ENCODE peak calls at places on chromosomes 1 and 21, in six cellular contexts. V, H, K, I, W and C are unnamed samples. For H3K79me2, the result is how much of the 10 kb centered on the place peaks cover.

GRCh38 chr1:29635501-29636263 is 399.4 kb downstream of the PTPRU start:
- DNase-seq in V (no peak), H (no peak), K (no peak), I (no peak), W (no peak), C (no peak)

GRCh38 chr1:248625971-248626370 is 8.9 kb downstream of the OR2T11 start:
- DNase-seq in V (no peak), H (no peak), K (no peak), I (no peak), W (no peak), C (no peak)

GRCh38 chr1:45375104-45376090 is 35.2 kb upstream of the MUTYH start:
- DNase-seq in V (peak), H (peak), K (no peak), I (no peak), W (peak), C (no peak)

GRCh38 chr1:30829889-30830288 is 72.3 kb upstream of the LAPTM5 start:
- DNase-seq in V (no peak), H (no peak), K (no peak), I (no peak), W (no peak), C (no peak)

GRCh38 chr1:215055281-215055935 is 27.1 kb upstream of the KCNK2 start:
- DNase-seq in V (no peak), H (peak), K (no peak), I (no peak), W (no peak), C (no peak)

GRCh38 chr1:114340906-114341698 is 169.9 kb downstream of the TRIM33 start:
- DNase-seq in V (no peak), H (no peak), K (no peak), I (no peak), W (peak), C (no peak)

GRCh38 chr1:30372792-30373433 is 350.5 kb downstream of the MATN1 start:
- DNase-seq in V (no peak), H (no peak), K (no peak), I (no peak), W (no peak), C (no peak)

GRCh38 chr21:42479582-42479981 is 16.4 kb downstream of the RSPH1 start:
- DNase-seq in V (no peak), H (no peak), K (no peak), I (no peak), W (no peak), C (no peak)

GRCh38 chr1:15578921-15579682 is 5.7 kb downstream of the AGMAT start:
- DNase-seq in V (peak), H (no peak), K (no peak), I (no peak), W (peak), C (no peak)

GRCh38 chr1:61851849-61852692 is 109.8 kb downstream of the PATJ start:
- DNase-seq in V (peak), H (peak), K (peak), I (peak), W (peak), C (peak)

GRCh38 chr1:151499930-151500329 is 11.3 kb upstream of the CGN start:
- DNase-seq in V (no peak), H (no peak), K (no peak), I (no peak), W (no peak), C (no peak)

GRCh38 chr1:199272690-199273089 is 633.9 kb downstream of the PTPRC start:
- DNase-seq in V (no peak), H (peak), K (peak), I (peak), W (no peak), C (no peak)

GRCh38 chr1:234216116-234216703 is 157.0 kb upstream of the COA6 start:
- DNase-seq in V (no peak), H (no peak), K (no peak), I (no peak), W (peak), C (no peak)

GRCh38 chr21:42535602-42536171 is 22.0 kb downstream of the SLC37A1 start:
- DNase-seq in V (peak), H (no peak), K (no peak), I (no peak), W (no peak), C (no peak)

GRCh38 chr21:16578912-16579311 is 849.1 kb downstream of the USP25 start:
- DNase-seq in V (no peak), H (no peak), K (no peak), I (no peak), W (no peak), C (no peak)

GRCh38 chr1:156103521-156103947 is 11.0 kb upstream of the LMNA start:
- DNase-seq in V (no peak), H (peak), K (no peak), I (peak), W (no peak), C (no peak)

GRCh38 chr21:21831036-21831435 is 832.8 kb downstream of the NCAM2 start:
- DNase-seq in V (no peak), H (no peak), K (no peak), I (no peak), W (no peak), C (no peak)

GRCh38 chr1:103959565-103959964 is 209.9 kb downstream of the AMY1C start:
- DNase-seq in V (no peak), H (no peak), K (no peak), I (no peak), W (no peak), C (no peak)

GRCh38 chr1:38272515-38272914 is 225.9 kb upstream of the POU3F1 start:
- DNase-seq in V (no peak), H (no peak), K (no peak), I (no peak), W (no peak), C (no peak)

GRCh38 chr1:68600049-68600661 is 103.3 kb upstream of the DEPDC1 start:
- DNase-seq in V (peak), H (peak), K (peak), I (peak), W (peak), C (peak)

GRCh38 chr1:46442317-46443161 is 47.1 kb upstream of the DMBX1 start:
- DNase-seq in V (peak), H (peak), K (peak), I (peak), W (peak), C (peak)

GRCh38 chr1:244336232-244336899 is 115.3 kb downstream of the ADSS2 start:
- DNase-seq in V (no peak), H (no peak), K (no peak), I (no peak), W (no peak), C (no peak)

GRCh38 chr1:166167395-166167922 is 658 bp upstream of the FAM78B start:
- DNase-seq in V (no peak), H (no peak), K (no peak), I (no peak), W (no peak), C (no peak)

GRCh38 chr1:4944072-4944471 is 289.7 kb downstream of the AJAP1 start:
- DNase-seq in V (no peak), H (no peak), K (no peak), I (no peak), W (peak), C (no peak)

GRCh38 chr1:245874942-245875580 is 632.0 kb downstream of the SMYD3 start:
- DNase-seq in V (no peak), H (peak), K (no peak), I (peak), W (no peak), C (no peak)
- TF ChIP-seq EZH2phosphoT487 in V (no peak), H (no peak), K (no peak), I (no peak), W (no peak), C (no peak)

GRCh38 chr1:178048426-178048825 is 45.5 kb upstream of the RASAL2 start:
- DNase-seq in V (no peak), H (peak), K (no peak), I (no peak), W (no peak), C (no peak)
- H3K79me2 ChIP-seq in V (under half), H (under half), K (under half), I (under half), W (under half), C (under half)

GRCh38 chr1:239636321-239636720 is 250.0 kb downstream of the CHRM3 start:
- DNase-seq in V (no peak), H (no peak), K (no peak), I (no peak), W (no peak), C (no peak)

GRCh38 chr1:239633432-239633831 is 247.1 kb downstream of the CHRM3 start:
- DNase-seq in V (no peak), H (no peak), K (no peak), I (no peak), W (no peak), C (no peak)

GRCh38 chr1:239635276-239635675 is 248.9 kb downstream of the CHRM3 start:
- DNase-seq in V (no peak), H (no peak), K (no peak), I (peak), W (no peak), C (no peak)

GRCh38 chr1:239630767-239631166 is 244.4 kb downstream of the CHRM3 start:
- DNase-seq in V (no peak), H (no peak), K (no peak), I (no peak), W (peak), C (no peak)
- H3K4me3 ChIP-seq in V (no peak), H (no peak), K (no peak), I (no peak), W (peak), C (no peak)

GRCh38 chr1:232273071-232273470 is 356.9 kb downstream of the SIPA1L2 start:
- DNase-seq in V (no peak), H (no peak), K (no peak), I (no peak), W (no peak), C (no peak)
- TF ChIP-seq EZH2phosphoT487 in V (no peak), H (no peak), K (no peak), I (no peak), W (no peak), C (no peak)